ENCODE peak calls at places on chromosome 6, in seven cellular contexts. One of them, this sample, is unnamed.

GRCh38 chr6:78436335-78436734 is 431.0 kb upstream of the IRAK1BP1 start:
- DNase-seq in DMS153: no peak
- DNase-seq in HepG2: peak; percentile 1
- DNase-seq in GM23248: peak; percentile 54
- DNase-seq in HFFc6: peak; percentile 45
- DNase-seq in naive thymus-derived CD4-positive, alpha-beta T cell: no peak
- DNase-seq in cardiac fibroblast: peak; percentile 70
- DNase-seq in this sample: peak; percentile 49

GRCh38 chr6:45504947-45505346 is 127.2 kb upstream of the SUPT3H start:
- DNase-seq in DMS153: peak; percentile 82
- DNase-seq in HepG2: no peak
- DNase-seq in GM23248: peak; percentile 74
- DNase-seq in HFFc6: peak; percentile 70
- DNase-seq in naive thymus-derived CD4-positive, alpha-beta T cell: no peak
- DNase-seq in cardiac fibroblast: peak; percentile 71
- DNase-seq in this sample: peak; percentile 38

GRCh38 chr6:117733341-117733740 is 58.1 kb downstream of the NUS1 start:
- DNase-seq in DMS153: no peak
- DNase-seq in HepG2: no peak
- DNase-seq in GM23248: peak; percentile 7
- DNase-seq in HFFc6: no peak
- DNase-seq in naive thymus-derived CD4-positive, alpha-beta T cell: no peak
- DNase-seq in cardiac fibroblast: no peak
- DNase-seq in this sample: no peak

GRCh38 chr6:71766796-71767195 is 119.6 kb upstream of the RIMS1 start:
- DNase-seq in DMS153: no peak
- DNase-seq in HepG2: no peak
- DNase-seq in GM23248: no peak
- DNase-seq in HFFc6: no peak
- DNase-seq in naive thymus-derived CD4-positive, alpha-beta T cell: no peak
- DNase-seq in cardiac fibroblast: no peak
- DNase-seq in this sample: no peak

GRCh38 chr6:47563162-47563561 is 85.6 kb downstream of the CD2AP start:
- DNase-seq in DMS153: no peak
- DNase-seq in HepG2: no peak
- DNase-seq in GM23248: no peak
- DNase-seq in HFFc6: no peak
- DNase-seq in naive thymus-derived CD4-positive, alpha-beta T cell: no peak
- DNase-seq in cardiac fibroblast: no peak
- DNase-seq in this sample: no peak

GRCh38 chr6:44481056-44481455 is 93.5 kb downstream of the CDC5L start:
- DNase-seq in DMS153: no peak
- DNase-seq in HepG2: no peak
- DNase-seq in GM23248: no peak
- DNase-seq in HFFc6: no peak
- DNase-seq in naive thymus-derived CD4-positive, alpha-beta T cell: no peak
- DNase-seq in cardiac fibroblast: no peak
- DNase-seq in this sample: no peak

GRCh38 chr6:44858998-44859397 is 469.1 kb upstream of the RUNX2 start:
- DNase-seq in DMS153: no peak
- DNase-seq in HepG2: no peak
- DNase-seq in GM23248: peak; percentile 8
- DNase-seq in HFFc6: no peak
- DNase-seq in naive thymus-derived CD4-positive, alpha-beta T cell: no peak
- DNase-seq in cardiac fibroblast: peak; percentile 50
- DNase-seq in this sample: no peak

GRCh38 chr6:13500264-13500663 is 12.9 kb upstream of the GFOD1 start:
- DNase-seq in DMS153: no peak
- DNase-seq in HepG2: no peak
- DNase-seq in GM23248: peak; percentile 46
- DNase-seq in HFFc6: peak; percentile 20
- DNase-seq in naive thymus-derived CD4-positive, alpha-beta T cell: no peak
- DNase-seq in cardiac fibroblast: peak; percentile 9
- DNase-seq in this sample: no peak